ENCODE peak calls at places on chromosomes 1 and 21, in nine cellular contexts. B is T47D, W is T-helper 9 cell, X is HepG2, L is left lung, T is A549, F is H54, K is NCI-H1694, I is occipital lobe. N is an unnamed sample.
A peak's percentile ranks its signal among the peaks of the same experiment; 100 is the strongest.

GRCh38 chr1:177219458-177220390 is 49.0 kb downstream of the BRINP2 start:
- DNase-seq in B (no peak), W (no peak), X (no peak), L (no peak), T (no peak), F (no peak), K (no peak), I (no peak), N (no peak)

GRCh38 chr1:201565771-201566528 is 27.0 kb downstream of the NAV1 start:
- DNase-seq in B (no peak), W (no peak), X (no peak), L (no peak), T (no peak), F (no peak), K (no peak), I (no peak), N (no peak)

GRCh38 chr1:41497631-41498030 is 13.1 kb upstream of the EDN2 start:
- DNase-seq in B (no peak), W (no peak), X (no peak), L (no peak), T (no peak), F (no peak), K (no peak), I (no peak), N (no peak)

GRCh38 chr1:30415171-30415940 is 308.0 kb downstream of the MATN1 start:
- DNase-seq in B (no peak), W (no peak), X (no peak), L (no peak), T (no peak), F (no peak), K (no peak), I (no peak), N (no peak)

GRCh38 chr1:230465701-230466100 is 39.6 kb upstream of the PGBD5 start:
- DNase-seq in B (no peak), W (no peak), X (no peak), L (no peak), T (no peak), F (no peak), K (no peak), I (no peak), N (no peak)

GRCh38 chr1:204283711-204284651 is 70.2 kb upstream of the GOLT1A start:
- DNase-seq in B (no peak), W (no peak), X (no peak), L (no peak), T (no peak), F (no peak), K (no peak), I (no peak), N (no peak)

GRCh38 chr1:173418107-173418985 is 58.8 kb upstream of the PRDX6 start:
- DNase-seq in B (no peak), W (no peak), X (no peak), L (no peak), T (no peak), F (no peak), K (no peak), I (no peak), N (peak; percentile 57)

GRCh38 chr1:119987112-119987511 is 82.3 kb downstream of the NOTCH2 start:
- DNase-seq in B (no peak), W (no peak), X (no peak), L (no peak), T (peak; percentile 3), F (peak; percentile 35), K (no peak), I (no peak), N (no peak)

GRCh38 chr1:11198257-11198656 is 9.1 kb downstream of the ANGPTL7 start:
- DNase-seq in B (no peak), W (no peak), X (no peak), L (no peak), T (no peak), F (no peak), K (no peak), I (no peak), N (no peak)

GRCh38 chr1:204359474-204360255 is at the start of gene PLEKHA6:
- DNase-seq in B (no peak), W (no peak), X (no peak), L (no peak), T (no peak), F (no peak), K (peak; percentile 98), I (peak; percentile 76), N (no peak)

GRCh38 chr1:213120386-213120785 is 69.3 kb downstream of the RPS6KC1 start:
- DNase-seq in B (no peak), W (no peak), X (no peak), L (no peak), T (no peak), F (no peak), K (no peak), I (peak; percentile 1), N (no peak)

GRCh38 chr1:228938248-228938891 is 203.1 kb downstream of the RHOU start:
- DNase-seq in B (no peak), W (no peak), X (peak; percentile 68), L (no peak), T (no peak), F (no peak), K (no peak), I (no peak), N (no peak)

GRCh38 chr1:183070923-183071618 is 47.9 kb downstream of the LAMC1 start:
- DNase-seq in B (no peak), W (no peak), X (peak; percentile 51), L (no peak), T (no peak), F (peak; percentile 19), K (no peak), I (no peak), N (peak; percentile 23)

GRCh38 chr1:2355408-2356261 is 35.7 kb downstream of the MORN1 start:
- DNase-seq in B (no peak), W (no peak), X (no peak), L (no peak), T (no peak), F (no peak), K (no peak), I (no peak), N (no peak)

GRCh38 chr1:5585256-5585655 is 407.0 kb downstream of the NPHP4 start:
- DNase-seq in B (no peak), W (no peak), X (no peak), L (no peak), T (no peak), F (no peak), K (no peak), I (no peak), N (no peak)

GRCh38 chr1:198932351-198932991 is 293.6 kb downstream of the PTPRC start:
- DNase-seq in B (peak; percentile 70), W (no peak), X (no peak), L (no peak), T (no peak), F (no peak), K (no peak), I (no peak), N (no peak)

GRCh38 chr1:215475719-215476525 is 91.2 kb upstream of the KCTD3 start:
- DNase-seq in B (peak; percentile 100), W (no peak), X (no peak), L (no peak), T (no peak), F (peak; percentile 10), K (no peak), I (no peak), N (no peak)

GRCh38 chr1:28668956-28669719 is 554 bp downstream of the GMEB1 start:
- DNase-seq in B (peak; percentile 22), W (peak; percentile 24), X (peak; percentile 33), L (peak; percentile 35), T (peak; percentile 37), F (peak; percentile 63), K (no peak), I (no peak), N (peak; percentile 62)

GRCh38 chr1:30058966-30059365 is 664.4 kb downstream of the MATN1 start:
- DNase-seq in B (no peak), W (no peak), X (no peak), L (no peak), T (peak; percentile 33), F (peak; percentile 52), K (no peak), I (no peak), N (no peak)

GRCh38 chr1:155529929-155530328 is 32.7 kb downstream of the ASH1L start:
- DNase-seq in B (no peak), W (no peak), X (no peak), L (no peak), T (no peak), F (no peak), K (no peak), I (no peak), N (no peak)

GRCh38 chr1:167648252-167648849 is 18.3 kb downstream of the RCSD1 start:
- DNase-seq in B (no peak), W (no peak), X (no peak), L (no peak), T (no peak), F (no peak), K (no peak), I (no peak), N (no peak)

GRCh38 chr21:17757671-17758070 is 61.5 kb downstream of the C21orf91 start:
- DNase-seq in B (no peak), W (no peak), X (no peak), L (no peak), T (no peak), F (no peak), K (no peak), I (no peak), N (no peak)

GRCh38 chr1:24119859-24120756 is 8.2 kb upstream of the MYOM3 start:
- DNase-seq in B (peak; percentile 62), W (no peak), X (peak; percentile 85), L (peak; percentile 60), T (no peak), F (no peak), K (no peak), I (no peak), N (no peak)

GRCh38 chr1:30533141-30533540 is 190.2 kb downstream of the MATN1 start:
- DNase-seq in B (no peak), W (no peak), X (no peak), L (no peak), T (no peak), F (no peak), K (no peak), I (no peak), N (no peak)

GRCh38 chr21:42818328-42818749 is 61.0 kb downstream of the WDR4 start:
- DNase-seq in B (peak; percentile 71), W (peak; percentile 46), X (peak; percentile 52), L (peak; percentile 65), T (no peak), F (no peak), K (peak; percentile 5), I (no peak), N (peak; percentile 42)

GRCh38 chr1:96771847-96772246 is 50.3 kb downstream of the PTBP2 start:
- DNase-seq in B (no peak), W (no peak), X (no peak), L (no peak), T (no peak), F (no peak), K (no peak), I (no peak), N (no peak)

GRCh38 chr1:94270801-94271203 is 33.4 kb upstream of the ARHGAP29 start:
- DNase-seq in B (no peak), W (no peak), X (no peak), L (no peak), T (no peak), F (no peak), K (no peak), I (no peak), N (no peak)

GRCh38 chr1:204110894-204111633 is 38.1 kb downstream of the SOX13 start:
- DNase-seq in B (no peak), W (no peak), X (no peak), L (no peak), T (no peak), F (no peak), K (no peak), I (no peak), N (no peak)

GRCh38 chr1:195462646-195463045 is 1145.6 kb downstream of the KCNT2 start:
- DNase-seq in B (no peak), W (no peak), X (no peak), L (no peak), T (no peak), F (no peak), K (no peak), I (no peak), N (no peak)

GRCh38 chr1:236123563-236123962 is 18.8 kb upstream of the GPR137B start:
- DNase-seq in B (no peak), W (no peak), X (no peak), L (no peak), T (no peak), F (no peak), K (no peak), I (no peak), N (no peak)

GRCh38 chr21:21085206-21085605 is 87.0 kb downstream of the NCAM2 start:
- DNase-seq in B (no peak), W (no peak), X (no peak), L (no peak), T (no peak), F (no peak), K (no peak), I (no peak), N (no peak)

N was measured in memory B cell.